ENCODE peak calls at places on chromosomes 6 and 20, in eight cellular contexts. One of them, this sample, is unnamed.

GRCh38 chr6:130420911-130421310 is 55.1 kb downstream of the TMEM200A start:
- DNase-seq in upper lobe of left lung: no peak
- DNase-seq in sigmoid colon: no peak
- DNase-seq in lower lobe of right lung: no peak
- DNase-seq in CD4-positive, alpha-beta T cell: no peak
- DNase-seq in GM13977: no peak
- DNase-seq in A549: no peak
- DNase-seq in brain microvascular endothelial cell: no peak
- DNase-seq in this sample: no peak

GRCh38 chr6:46486186-46486585 is 5.1 kb downstream of the RCAN2 start:
- DNase-seq in upper lobe of left lung: no peak
- DNase-seq in sigmoid colon: no peak
- DNase-seq in lower lobe of right lung: no peak
- DNase-seq in CD4-positive, alpha-beta T cell: no peak
- DNase-seq in GM13977: no peak
- DNase-seq in A549: no peak
- DNase-seq in brain microvascular endothelial cell: no peak
- DNase-seq in this sample: no peak

GRCh38 chr20:36153754-36154695 is 515 bp upstream of the EPB41L1 start:
- DNase-seq in upper lobe of left lung: peak
- DNase-seq in sigmoid colon: peak
- DNase-seq in lower lobe of right lung: peak
- DNase-seq in CD4-positive, alpha-beta T cell: no peak
- DNase-seq in GM13977: peak
- DNase-seq in A549: peak
- DNase-seq in brain microvascular endothelial cell: peak
- DNase-seq in this sample: peak

GRCh38 chr6:156685823-156686428 is 91.3 kb upstream of the ARID1B start:
- DNase-seq in upper lobe of left lung: no peak
- DNase-seq in sigmoid colon: no peak
- DNase-seq in lower lobe of right lung: no peak
- DNase-seq in CD4-positive, alpha-beta T cell: no peak
- DNase-seq in GM13977: no peak
- DNase-seq in A549: no peak
- DNase-seq in brain microvascular endothelial cell: no peak
- DNase-seq in this sample: no peak

GRCh38 chr6:128738112-128738511 is 144.8 kb upstream of the LAMA2 start:
- DNase-seq in upper lobe of left lung: no peak
- DNase-seq in sigmoid colon: no peak
- DNase-seq in lower lobe of right lung: no peak
- DNase-seq in CD4-positive, alpha-beta T cell: no peak
- DNase-seq in GM13977: no peak
- DNase-seq in A549: no peak
- DNase-seq in brain microvascular endothelial cell: no peak
- DNase-seq in this sample: no peak

GRCh38 chr20:35506872-35507638 is 22.4 kb downstream of the C20orf173 start:
- DNase-seq in upper lobe of left lung: no peak
- DNase-seq in sigmoid colon: no peak
- DNase-seq in lower lobe of right lung: no peak
- DNase-seq in CD4-positive, alpha-beta T cell: no peak
- DNase-seq in GM13977: no peak
- DNase-seq in A549: no peak
- DNase-seq in brain microvascular endothelial cell: peak
- DNase-seq in this sample: no peak

GRCh38 chr20:17969276-17969883 is 562 bp downstream of the MGME1 start:
- DNase-seq in upper lobe of left lung: no peak
- DNase-seq in sigmoid colon: no peak
- DNase-seq in lower lobe of right lung: peak
- DNase-seq in CD4-positive, alpha-beta T cell: peak
- DNase-seq in GM13977: no peak
- DNase-seq in A549: peak
- DNase-seq in brain microvascular endothelial cell: no peak
- DNase-seq in this sample: no peak

GRCh38 chr6:35492664-35493284 is 4.1 kb downstream of the TEAD3 start:
- DNase-seq in upper lobe of left lung: no peak
- DNase-seq in sigmoid colon: peak
- DNase-seq in lower lobe of right lung: no peak
- DNase-seq in CD4-positive, alpha-beta T cell: no peak
- DNase-seq in GM13977: no peak
- DNase-seq in A549: no peak
- DNase-seq in brain microvascular endothelial cell: no peak
- DNase-seq in this sample: no peak

GRCh38 chr6:132713355-132714134 is at the start of gene VNN1:
- DNase-seq in upper lobe of left lung: no peak
- DNase-seq in sigmoid colon: peak
- DNase-seq in lower lobe of right lung: no peak
- DNase-seq in CD4-positive, alpha-beta T cell: no peak
- DNase-seq in GM13977: no peak
- DNase-seq in A549: no peak
- DNase-seq in brain microvascular endothelial cell: no peak
- DNase-seq in this sample: no peak

GRCh38 chr6:13709698-13710551 is 1.7 kb downstream of the RANBP9 start:
- DNase-seq in upper lobe of left lung: no peak
- DNase-seq in sigmoid colon: no peak
- DNase-seq in lower lobe of right lung: no peak
- DNase-seq in CD4-positive, alpha-beta T cell: no peak
- DNase-seq in GM13977: peak
- DNase-seq in A549: no peak
- DNase-seq in brain microvascular endothelial cell: peak
- DNase-seq in this sample: no peak

GRCh38 chr20:13736792-13737191 is 47.9 kb downstream of the ESF1 start:
- DNase-seq in upper lobe of left lung: no peak
- DNase-seq in sigmoid colon: no peak
- DNase-seq in lower lobe of right lung: no peak
- DNase-seq in CD4-positive, alpha-beta T cell: no peak
- DNase-seq in GM13977: no peak
- DNase-seq in A549: no peak
- DNase-seq in brain microvascular endothelial cell: peak
- DNase-seq in this sample: no peak

GRCh38 chr20:7714549-7714948 is 225.7 kb downstream of the HAO1 start:
- DNase-seq in upper lobe of left lung: no peak
- DNase-seq in sigmoid colon: no peak
- DNase-seq in lower lobe of right lung: no peak
- DNase-seq in CD4-positive, alpha-beta T cell: no peak
- DNase-seq in GM13977: no peak
- DNase-seq in A549: peak
- DNase-seq in brain microvascular endothelial cell: no peak
- DNase-seq in this sample: no peak

GRCh38 chr20:11210611-11211010 is 536.8 kb upstream of the JAG1 start:
- DNase-seq in upper lobe of left lung: no peak
- DNase-seq in sigmoid colon: no peak
- DNase-seq in lower lobe of right lung: no peak
- DNase-seq in CD4-positive, alpha-beta T cell: no peak
- DNase-seq in GM13977: no peak
- DNase-seq in A549: no peak
- DNase-seq in brain microvascular endothelial cell: no peak
- DNase-seq in this sample: no peak

GRCh38 chr6:41734666-41735426 is 562 bp downstream of the TFEB start:
- DNase-seq in upper lobe of left lung: peak
- DNase-seq in sigmoid colon: peak
- DNase-seq in lower lobe of right lung: peak
- DNase-seq in CD4-positive, alpha-beta T cell: peak
- DNase-seq in GM13977: peak
- DNase-seq in A549: peak
- DNase-seq in brain microvascular endothelial cell: peak
- DNase-seq in this sample: no peak

GRCh38 chr6:124901105-124901504 is 61.1 kb upstream of the RNF217 start:
- DNase-seq in upper lobe of left lung: no peak
- DNase-seq in sigmoid colon: no peak
- DNase-seq in lower lobe of right lung: no peak
- DNase-seq in CD4-positive, alpha-beta T cell: no peak
- DNase-seq in GM13977: no peak
- DNase-seq in A549: no peak
- DNase-seq in brain microvascular endothelial cell: no peak
- DNase-seq in this sample: no peak

GRCh38 chr6:152356659-152357058 is 280.5 kb downstream of the SYNE1 start:
- DNase-seq in upper lobe of left lung: no peak
- DNase-seq in sigmoid colon: no peak
- DNase-seq in lower lobe of right lung: no peak
- DNase-seq in CD4-positive, alpha-beta T cell: no peak
- DNase-seq in GM13977: peak
- DNase-seq in A549: peak
- DNase-seq in brain microvascular endothelial cell: peak
- DNase-seq in this sample: no peak

GRCh38 chr6:138493413-138493812 is 5.9 kb downstream of the NHSL1 start:
- DNase-seq in upper lobe of left lung: no peak
- DNase-seq in sigmoid colon: no peak
- DNase-seq in lower lobe of right lung: no peak
- DNase-seq in CD4-positive, alpha-beta T cell: no peak
- DNase-seq in GM13977: no peak
- DNase-seq in A549: no peak
- DNase-seq in brain microvascular endothelial cell: peak
- DNase-seq in this sample: no peak

GRCh38 chr20:31260326-31260932 is 3.0 kb downstream of the DEFB115 start:
- DNase-seq in upper lobe of left lung: no peak
- DNase-seq in sigmoid colon: no peak
- DNase-seq in lower lobe of right lung: no peak
- DNase-seq in CD4-positive, alpha-beta T cell: no peak
- DNase-seq in GM13977: no peak
- DNase-seq in A549: peak
- DNase-seq in brain microvascular endothelial cell: no peak
- DNase-seq in this sample: no peak
- TF ChIP-seq CTCF in upper lobe of left lung: peak
- TF ChIP-seq CTCF in sigmoid colon: no peak
- TF ChIP-seq CTCF in lower lobe of right lung: peak
- TF ChIP-seq CTCF in CD4-positive, alpha-beta T cell: no peak
- TF ChIP-seq CTCF in GM13977: peak
- TF ChIP-seq CTCF in A549: peak
- TF ChIP-seq CTCF in brain microvascular endothelial cell: peak
- TF ChIP-seq CTCF in this sample: peak

GRCh38 chr6:55210952-55211351 is 36.6 kb downstream of the HCRTR2 start:
- DNase-seq in upper lobe of left lung: no peak
- DNase-seq in sigmoid colon: no peak
- DNase-seq in lower lobe of right lung: no peak
- DNase-seq in CD4-positive, alpha-beta T cell: no peak
- DNase-seq in GM13977: no peak
- DNase-seq in A549: no peak
- DNase-seq in brain microvascular endothelial cell: no peak
- DNase-seq in this sample: no peak
- TF ChIP-seq CTCF in upper lobe of left lung: no peak
- TF ChIP-seq CTCF in sigmoid colon: no peak
- TF ChIP-seq CTCF in lower lobe of right lung: no peak
- TF ChIP-seq CTCF in CD4-positive, alpha-beta T cell: no peak
- TF ChIP-seq CTCF in GM13977: no peak
- TF ChIP-seq CTCF in A549: no peak
- TF ChIP-seq CTCF in brain microvascular endothelial cell: no peak
- TF ChIP-seq CTCF in this sample: no peak

GRCh38 chr6:34236423-34237315 is at the start of gene HMGA1:
- DNase-seq in upper lobe of left lung: peak
- DNase-seq in sigmoid colon: peak
- DNase-seq in lower lobe of right lung: peak
- DNase-seq in CD4-positive, alpha-beta T cell: peak
- DNase-seq in GM13977: peak
- DNase-seq in A549: peak
- DNase-seq in brain microvascular endothelial cell: peak
- DNase-seq in this sample: peak

GRCh38 chr6:34237316-34237721 is 646 bp downstream of the HMGA1 start:
- DNase-seq in upper lobe of left lung: peak
- DNase-seq in sigmoid colon: no peak
- DNase-seq in lower lobe of right lung: peak
- DNase-seq in CD4-positive, alpha-beta T cell: no peak
- DNase-seq in GM13977: peak
- DNase-seq in A549: no peak
- DNase-seq in brain microvascular endothelial cell: no peak
- DNase-seq in this sample: no peak

GRCh38 chr6:34234667-34235604 is 1.7 kb upstream of the HMGA1 start:
- DNase-seq in upper lobe of left lung: peak
- DNase-seq in sigmoid colon: peak
- DNase-seq in lower lobe of right lung: peak
- DNase-seq in CD4-positive, alpha-beta T cell: no peak
- DNase-seq in GM13977: peak
- DNase-seq in A549: no peak
- DNase-seq in brain microvascular endothelial cell: no peak
- DNase-seq in this sample: no peak

GRCh38 chr6:34233867-34234266 is 2.8 kb upstream of the HMGA1 start:
- DNase-seq in upper lobe of left lung: no peak
- DNase-seq in sigmoid colon: peak
- DNase-seq in lower lobe of right lung: no peak
- DNase-seq in CD4-positive, alpha-beta T cell: no peak
- DNase-seq in GM13977: no peak
- DNase-seq in A549: no peak
- DNase-seq in brain microvascular endothelial cell: no peak
- DNase-seq in this sample: no peak

DNA sequence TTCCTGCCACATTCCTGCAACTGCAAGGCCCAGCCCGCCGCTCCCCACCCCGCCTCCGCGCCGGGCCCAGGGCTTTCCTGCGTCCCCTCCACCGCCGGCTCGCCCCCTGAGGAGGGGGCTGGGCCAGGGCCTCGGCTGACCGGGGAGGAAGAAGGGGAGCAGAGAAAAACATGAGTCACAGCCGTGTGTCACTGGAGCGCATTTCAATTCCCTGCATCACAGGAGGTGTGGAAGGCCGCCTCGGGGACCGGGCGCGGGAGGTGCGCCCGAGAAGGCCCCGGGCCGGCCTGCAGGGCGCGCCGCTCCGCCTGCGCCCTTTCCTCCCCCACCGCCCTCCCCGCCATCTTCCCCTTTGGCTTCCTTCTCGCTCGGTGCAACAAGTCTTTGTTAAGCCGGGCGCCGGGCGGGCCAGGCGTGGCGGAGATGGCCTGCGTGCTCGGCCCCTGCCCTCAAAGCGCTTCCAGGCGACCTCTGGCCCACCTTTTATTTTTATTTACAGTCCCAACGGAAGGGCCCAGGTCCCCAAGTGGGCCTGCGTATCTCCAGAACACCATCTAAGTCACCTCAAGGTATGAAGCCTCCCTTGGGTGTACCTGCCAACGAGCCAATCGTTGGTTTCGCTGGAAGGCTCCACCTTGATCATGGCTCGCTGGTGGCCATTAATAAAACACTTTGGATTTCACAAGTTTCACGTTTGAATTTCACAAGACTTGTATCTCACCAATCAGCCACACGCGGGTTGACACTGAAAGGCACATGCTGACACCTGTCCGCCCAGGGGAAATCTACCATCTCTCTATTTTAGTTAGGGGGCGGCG is 859 bp upstream of the HMGA1 start:
- DNase-seq in upper lobe of left lung: peak
- DNase-seq in sigmoid colon: peak
- DNase-seq in lower lobe of right lung: peak
- DNase-seq in CD4-positive, alpha-beta T cell: peak
- DNase-seq in GM13977: peak
- DNase-seq in A549: peak
- DNase-seq in brain microvascular endothelial cell: peak
- DNase-seq in this sample: no peak
- TF ChIP-seq CTCF in upper lobe of left lung: peak
- TF ChIP-seq CTCF in sigmoid colon: no peak
- TF ChIP-seq CTCF in lower lobe of right lung: no peak
- TF ChIP-seq CTCF in CD4-positive, alpha-beta T cell: no peak
- TF ChIP-seq CTCF in GM13977: peak
- TF ChIP-seq CTCF in A549: no peak
- TF ChIP-seq CTCF in brain microvascular endothelial cell: peak
- TF ChIP-seq CTCF in this sample: no peak

DNA sequence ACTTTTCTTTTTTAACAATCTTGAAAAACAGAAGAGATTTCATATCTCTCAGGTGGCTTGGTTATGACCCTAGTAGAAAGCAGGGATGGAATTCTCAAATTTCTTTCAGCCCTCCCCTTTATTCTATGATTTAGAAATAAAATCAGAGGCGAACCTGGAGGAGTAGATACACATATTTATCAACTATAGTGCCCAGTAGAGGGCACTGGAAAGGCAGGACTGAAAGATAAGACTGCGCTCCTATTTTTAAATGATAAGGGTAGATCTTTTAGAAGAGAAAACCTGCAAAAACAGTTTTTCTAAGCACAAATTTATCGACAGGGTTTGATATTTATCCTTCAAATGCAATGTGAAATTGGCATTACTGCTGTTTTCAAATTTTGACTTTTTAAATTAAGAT is 1296.6 kb downstream of the EPHA7 start:
- DNase-seq in upper lobe of left lung: no peak
- DNase-seq in sigmoid colon: no peak
- DNase-seq in lower lobe of right lung: no peak
- DNase-seq in CD4-positive, alpha-beta T cell: no peak
- DNase-seq in GM13977: no peak
- DNase-seq in A549: no peak
- DNase-seq in brain microvascular endothelial cell: no peak
- DNase-seq in this sample: no peak
- TF ChIP-seq CTCF in upper lobe of left lung: no peak
- TF ChIP-seq CTCF in sigmoid colon: no peak
- TF ChIP-seq CTCF in lower lobe of right lung: peak
- TF ChIP-seq CTCF in CD4-positive, alpha-beta T cell: no peak
- TF ChIP-seq CTCF in GM13977: peak
- TF ChIP-seq CTCF in A549: peak
- TF ChIP-seq CTCF in brain microvascular endothelial cell: peak
- TF ChIP-seq CTCF in this sample: peak

This sample was measured in type B pancreatic cell.